ENCODE peak calls at places on chromosome 15, in five cellular contexts. I is HT1080, Q is stromal cell of bone marrow, H is choroid plexus epithelial cell, K is GF-D8. L is an unnamed sample.
A peak's percentile ranks its signal among the peaks of the same experiment; 100 is the strongest.

GRCh38 chr15:38229700-38230099 is 22.9 kb upstream of the SPRED1 start:
- DNase-seq in Q (no peak), H (no peak), K (no peak), I (peak; percentile 15), L (peak; percentile 68)

GRCh38 chr15:63050737-63051700 is 8.5 kb downstream of the TPM1 start:
- DNase-seq in Q (no peak), K (no peak), I (no peak), H (peak; percentile 72), L (no peak)

GRCh38 chr15:75725021-75725718 is 12.5 kb upstream of the CSPG4 start:
- DNase-seq in H (no peak), I (no peak), Q (no peak), K (no peak), L (no peak)

GRCh38 chr15:51367322-51367976 is 26.0 kb downstream of the GLDN start:
- DNase-seq in K (no peak), H (peak; percentile 13), I (no peak), Q (no peak), L (no peak)

GRCh38 chr15:52421029-52421428 is 107.7 kb downstream of the MYO5A start:
- DNase-seq in K (no peak), Q (no peak), I (no peak), H (no peak), L (no peak)

GRCh38 chr15:39666671-39667070 is 85.8 kb downstream of the THBS1 start:
- DNase-seq in Q (no peak), H (peak; percentile 80), I (peak; percentile 14), K (no peak), L (no peak)

GRCh38 chr15:100276519-100276918 is 65.3 kb downstream of the ADAMTS17 start:
- DNase-seq in I (no peak), Q (no peak), H (no peak), K (no peak), L (no peak)

GRCh38 chr15:98753726-98754125 is 105.4 kb downstream of the IGF1R start:
- DNase-seq in H (peak; percentile 17), K (no peak), I (peak; percentile 12), Q (no peak), L (no peak)